ENCODE peak calls at places on chromosomes 11 and 22, in six cellular contexts. One of them, this sample, is unnamed. For H3K9me3, the result is how much of the 10 kb centered on the place peaks cover.

GRCh38 chr11:109085708-109086373 is 336.1 kb upstream of the C11orf87 start:
- DNase-seq in neural progenitor cell: no peak
- DNase-seq in uterus: no peak
- DNase-seq in heart right ventricle: no peak
- DNase-seq in lung: no peak
- DNase-seq in colonic mucosa: no peak
- DNase-seq in this sample: no peak

GRCh38 chr11:74650498-74650897 is 58.1 kb downstream of the POLD3 start:
- DNase-seq in neural progenitor cell: no peak
- DNase-seq in uterus: no peak
- DNase-seq in heart right ventricle: no peak
- DNase-seq in lung: no peak
- DNase-seq in colonic mucosa: no peak
- DNase-seq in this sample: no peak

GRCh38 chr11:75576445-75577049 is 14.5 kb downstream of the SERPINH1 start:
- DNase-seq in neural progenitor cell: no peak
- DNase-seq in uterus: no peak
- DNase-seq in heart right ventricle: no peak
- DNase-seq in lung: peak
- DNase-seq in colonic mucosa: no peak
- DNase-seq in this sample: no peak

GRCh38 chr22:21624120-21624879 is 5.5 kb downstream of the YDJC start:
- DNase-seq in neural progenitor cell: peak
- DNase-seq in uterus: no peak
- DNase-seq in heart right ventricle: peak
- DNase-seq in lung: no peak
- DNase-seq in colonic mucosa: peak
- DNase-seq in this sample: no peak

GRCh38 chr11:6468712-6469495 is 4.8 kb downstream of the TRIM3 start:
- DNase-seq in neural progenitor cell: peak
- DNase-seq in uterus: peak
- DNase-seq in heart right ventricle: peak
- DNase-seq in lung: peak
- DNase-seq in colonic mucosa: peak
- DNase-seq in this sample: no peak

GRCh38 chr22:19942886-19943664 is 1.5 kb upstream of the TXNRD2 start:
- DNase-seq in neural progenitor cell: peak
- DNase-seq in uterus: peak
- DNase-seq in heart right ventricle: no peak
- DNase-seq in lung: no peak
- DNase-seq in colonic mucosa: no peak
- DNase-seq in this sample: no peak

GRCh38 chr22:50192825-50193204 is 7.1 kb downstream of the TRABD start:
- DNase-seq in neural progenitor cell: no peak
- DNase-seq in uterus: no peak
- DNase-seq in heart right ventricle: peak
- DNase-seq in lung: no peak
- DNase-seq in colonic mucosa: no peak
- DNase-seq in this sample: peak

GRCh38 chr11:123561046-123561781 is 93.2 kb downstream of the SCN3B start:
- DNase-seq in neural progenitor cell: peak
- DNase-seq in uterus: peak
- DNase-seq in heart right ventricle: no peak
- DNase-seq in lung: no peak
- DNase-seq in colonic mucosa: no peak
- DNase-seq in this sample: no peak

GRCh38 chr11:47961383-47961782 is 19.0 kb upstream of the PTPRJ start:
- DNase-seq in neural progenitor cell: peak
- DNase-seq in uterus: no peak
- DNase-seq in heart right ventricle: no peak
- DNase-seq in lung: no peak
- DNase-seq in colonic mucosa: no peak
- DNase-seq in this sample: no peak

GRCh38 chr22:24768537-24769374 is 5.8 kb downstream of the PIWIL3 start:
- DNase-seq in neural progenitor cell: peak
- DNase-seq in uterus: peak
- DNase-seq in heart right ventricle: no peak
- DNase-seq in lung: peak
- DNase-seq in colonic mucosa: peak
- DNase-seq in this sample: peak

GRCh38 chr11:79931692-79932091 is 490.9 kb upstream of the TENM4 start:
- DNase-seq in neural progenitor cell: no peak
- DNase-seq in uterus: no peak
- DNase-seq in heart right ventricle: no peak
- DNase-seq in lung: no peak
- DNase-seq in colonic mucosa: no peak
- DNase-seq in this sample: no peak

GRCh38 chr11:1939006-1939626 is 8.0 kb upstream of the MRPL23 start:
- DNase-seq in neural progenitor cell: no peak
- DNase-seq in uterus: no peak
- DNase-seq in heart right ventricle: peak
- DNase-seq in lung: no peak
- DNase-seq in colonic mucosa: no peak
- DNase-seq in this sample: no peak

GRCh38 chr11:10309163-10310093 is 4.6 kb downstream of the ADM start:
- DNase-seq in neural progenitor cell: no peak
- DNase-seq in uterus: peak
- DNase-seq in heart right ventricle: peak
- DNase-seq in lung: peak
- DNase-seq in colonic mucosa: peak
- DNase-seq in this sample: no peak

GRCh38 chr11:66115638-66116410 is 45.8 kb downstream of the PACS1 start:
- DNase-seq in neural progenitor cell: peak
- DNase-seq in uterus: no peak
- DNase-seq in heart right ventricle: no peak
- DNase-seq in lung: no peak
- DNase-seq in colonic mucosa: no peak
- DNase-seq in this sample: peak

DNA sequence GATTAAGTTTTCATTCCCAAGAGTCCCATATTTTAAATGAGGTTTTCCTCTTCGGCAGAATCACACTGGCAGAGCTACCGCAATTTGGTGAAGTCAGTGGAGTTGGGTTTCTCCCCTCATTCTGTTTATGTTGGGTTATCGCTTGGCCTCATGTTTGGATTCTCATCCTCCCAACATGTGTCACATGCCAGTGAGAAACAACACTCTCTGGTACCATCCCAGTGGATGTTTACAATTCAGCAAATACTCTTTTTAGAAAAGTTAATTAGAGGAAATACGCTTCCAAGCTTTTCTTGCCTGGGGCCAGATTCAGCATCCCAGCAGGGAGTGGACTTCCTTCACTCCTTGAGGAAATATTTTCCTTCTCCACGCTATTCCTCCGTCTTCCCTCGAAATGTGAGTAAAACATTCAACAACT is 2.1 kb downstream of the PAMR1 start:
- DNase-seq in neural progenitor cell: no peak
- DNase-seq in uterus: no peak
- DNase-seq in heart right ventricle: no peak
- DNase-seq in lung: no peak
- DNase-seq in colonic mucosa: no peak
- DNase-seq in this sample: no peak
- H3K4me3 ChIP-seq in neural progenitor cell: peak
- H3K4me3 ChIP-seq in uterus: peak
- H3K4me3 ChIP-seq in heart right ventricle: peak
- H3K4me3 ChIP-seq in lung: no peak
- H3K4me3 ChIP-seq in colonic mucosa: no peak
- H3K4me3 ChIP-seq in this sample: no peak

GRCh38 chr11:100965346-100965745 is 164.3 kb downstream of the PGR start:
- DNase-seq in neural progenitor cell: no peak
- DNase-seq in uterus: no peak
- DNase-seq in heart right ventricle: no peak
- DNase-seq in lung: no peak
- DNase-seq in colonic mucosa: no peak
- DNase-seq in this sample: no peak
- H3K9me3 ChIP-seq in neural progenitor cell: under half
- H3K9me3 ChIP-seq in uterus: under half
- H3K9me3 ChIP-seq in heart right ventricle: under half
- H3K9me3 ChIP-seq in lung: under half
- H3K9me3 ChIP-seq in colonic mucosa: under half
- H3K9me3 ChIP-seq in this sample: under half

DNA sequence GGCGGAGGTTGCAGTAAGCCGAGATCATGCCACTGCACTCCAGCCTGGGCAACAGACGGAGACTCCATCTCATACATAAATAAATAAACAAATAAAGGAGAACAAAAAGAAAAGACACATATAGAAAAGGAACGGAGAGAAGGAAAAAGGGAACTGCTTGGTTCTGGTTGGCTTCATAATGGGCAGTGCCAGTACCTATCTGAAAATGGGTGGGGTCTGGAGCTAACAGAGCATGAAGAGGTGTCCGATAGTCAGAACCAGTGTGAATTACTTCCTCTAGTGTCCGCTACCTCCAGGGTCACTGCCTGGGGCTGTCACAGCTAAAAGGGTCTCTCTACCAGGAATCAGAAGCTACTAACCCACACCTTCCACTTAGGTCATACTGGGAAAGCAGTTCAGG is 27.2 kb upstream of the TTC28 start:
- DNase-seq in neural progenitor cell: no peak
- DNase-seq in uterus: no peak
- DNase-seq in heart right ventricle: no peak
- DNase-seq in lung: no peak
- DNase-seq in colonic mucosa: no peak
- DNase-seq in this sample: no peak
- H3K27ac ChIP-seq in neural progenitor cell: no peak
- H3K27ac ChIP-seq in uterus: no peak
- H3K27ac ChIP-seq in heart right ventricle: no peak
- H3K27ac ChIP-seq in lung: no peak
- H3K27ac ChIP-seq in colonic mucosa: no peak
- H3K27ac ChIP-seq in this sample: no peak

GRCh38 chr11:119423459-119424254 is 685 bp upstream of the THY1 start:
- DNase-seq in neural progenitor cell: no peak
- DNase-seq in uterus: no peak
- DNase-seq in heart right ventricle: no peak
- DNase-seq in lung: no peak
- DNase-seq in colonic mucosa: no peak
- DNase-seq in this sample: no peak
- H3K4me3 ChIP-seq in neural progenitor cell: peak
- H3K4me3 ChIP-seq in uterus: peak
- H3K4me3 ChIP-seq in heart right ventricle: peak
- H3K4me3 ChIP-seq in lung: no peak
- H3K4me3 ChIP-seq in colonic mucosa: no peak
- H3K4me3 ChIP-seq in this sample: no peak